ENCODE peak calls at places on chromosome 6, in six cellular contexts. V is mucosa of descending colon; H is CD8-positive, alpha-beta memory T cell; Q is aorta; U is CD8-positive, alpha-beta T cell; F is H9. N is an unnamed sample.

GRCh38 chr6:6885521-6886088 is 222.2 kb upstream of the RREB1 start:
- DNase-seq in V (peak; percentile 79), F (no peak), U (no peak), Q (peak; percentile 86), H (no peak), N (no peak)

GRCh38 chr6:3138341-3138740 is 19.0 kb downstream of the TUBB2A start:
- DNase-seq in U (no peak), Q (no peak), H (no peak), F (no peak), V (no peak), N (no peak)

GRCh38 chr6:82298012-82298411 is 50.5 kb upstream of the IBTK start:
- DNase-seq in H (no peak), F (no peak), U (no peak), Q (no peak), V (no peak), N (no peak)

GRCh38 chr6:36052092-36052491 is 24.5 kb downstream of the MAPK14 start:
- DNase-seq in H (no peak), V (no peak), F (no peak), Q (no peak), U (no peak), N (no peak)

GRCh38 chr6:30258204-30258603 is 45.0 kb upstream of the TRIM26 start:
- DNase-seq in Q (no peak), V (no peak), F (no peak), H (no peak), U (no peak), N (no peak)

GRCh38 chr6:119842191-119842590 is 492.6 kb upstream of the MAN1A1 start:
- DNase-seq in Q (no peak), F (no peak), V (peak; percentile 25), U (no peak), H (no peak), N (no peak)

GRCh38 chr6:33416386-33417126 is 1.4 kb downstream of the CUTA start:
- DNase-seq in F (no peak), H (no peak), Q (no peak), V (no peak), U (no peak), N (peak; percentile 54)

GRCh38 chr6:42505377-42505702 is 53.6 kb upstream of the TRERF1 start:
- DNase-seq in U (no peak), H (no peak), Q (no peak), F (no peak), V (no peak), N (no peak)

GRCh38 chr6:100202417-100203194 is 208.6 kb upstream of the MCHR2 start:
- DNase-seq in V (no peak), H (no peak), Q (no peak), U (no peak), F (no peak), N (no peak)

GRCh38 chr6:157469378-157469777 is 88.4 kb downstream of the ZDHHC14 start:
- DNase-seq in V (no peak), F (peak; percentile 28), U (no peak), H (no peak), Q (no peak), N (no peak)

GRCh38 chr6:158445426-158446085 is 114.3 kb upstream of the TMEM181 start:
- DNase-seq in H (no peak), V (no peak), U (no peak), Q (no peak), F (no peak), N (no peak)

GRCh38 chr6:30322527-30323501 is 3.9 kb upstream of the TRIM39 start:
- DNase-seq in Q (no peak), H (no peak), V (no peak), U (no peak), F (no peak), N (no peak)

GRCh38 chr6:51930602-51931001 is 156.8 kb downstream of the PKHD1 start:
- DNase-seq in V (no peak), U (no peak), F (no peak), H (no peak), Q (no peak), N (no peak)

GRCh38 chr6:31422587-31422986 is 19.2 kb downstream of the MICA start:
- DNase-seq in V (no peak), F (no peak), Q (no peak), H (no peak), U (no peak), N (no peak)

GRCh38 chr6:139846538-139847321 is 472.3 kb upstream of the CITED2 start:
- DNase-seq in F (peak; percentile 41), H (no peak), U (no peak), V (no peak), Q (peak; percentile 39), N (no peak)

GRCh38 chr6:41277644-41278043 is 8.8 kb downstream of the TREM1 start:
- DNase-seq in F (no peak), Q (peak; percentile 59), H (no peak), V (no peak), U (no peak), N (no peak)

DNA sequence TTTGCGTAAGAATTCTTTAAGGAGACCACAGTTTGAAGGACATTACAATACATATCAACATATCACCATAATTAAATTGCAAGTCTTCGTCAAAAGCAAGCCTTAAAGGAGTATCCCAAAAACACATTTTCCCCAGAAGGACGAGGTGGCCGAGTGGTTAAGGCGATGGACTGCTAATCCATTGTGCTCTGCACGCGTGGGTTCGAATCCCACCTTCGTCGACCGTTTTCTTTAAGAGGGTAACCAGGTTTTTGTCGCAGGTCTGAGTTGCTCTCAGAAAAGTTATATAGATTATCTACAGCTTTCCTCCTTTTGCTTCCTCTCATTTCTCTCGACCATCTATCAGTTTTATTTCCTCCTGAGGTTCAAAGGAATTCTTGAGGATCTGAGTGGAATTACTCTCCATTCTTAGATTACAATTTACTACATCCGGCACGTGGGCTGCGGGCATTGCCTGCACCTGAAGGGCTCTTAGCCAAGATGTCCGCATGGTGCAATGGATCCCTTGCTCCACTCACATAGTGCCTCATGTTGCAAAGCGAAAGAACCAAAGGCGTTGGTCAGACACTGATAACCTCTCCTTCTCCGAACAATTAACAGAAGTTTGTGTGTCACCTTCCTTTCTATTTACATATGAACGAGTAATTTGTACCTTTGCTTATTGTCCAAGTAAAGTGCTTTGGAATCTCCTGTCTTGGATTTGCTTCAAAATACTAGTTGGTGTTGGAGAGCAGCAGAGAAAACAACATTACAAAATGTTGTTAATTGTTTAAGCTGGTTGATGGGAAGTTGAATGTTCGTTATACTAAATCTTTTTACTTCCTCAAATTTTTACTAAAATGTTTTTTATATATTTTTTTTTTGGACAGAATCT is 14.0 kb downstream of the POM121L2 start:
- DNase-seq in H (no peak), V (no peak), Q (no peak), F (peak; percentile 76), U (no peak), N (no peak)
- H3K9me3 ChIP-seq in H (peaks cover 8% of the 10 kb centered on the region), V (no peaks in the 10 kb centered on the region), Q (peaks cover 5% of the 10 kb centered on the region), F (no peaks in the 10 kb centered on the region), U (peaks cover 3% of the 10 kb centered on the region), N (no peaks in the 10 kb centered on the region)

DNA sequence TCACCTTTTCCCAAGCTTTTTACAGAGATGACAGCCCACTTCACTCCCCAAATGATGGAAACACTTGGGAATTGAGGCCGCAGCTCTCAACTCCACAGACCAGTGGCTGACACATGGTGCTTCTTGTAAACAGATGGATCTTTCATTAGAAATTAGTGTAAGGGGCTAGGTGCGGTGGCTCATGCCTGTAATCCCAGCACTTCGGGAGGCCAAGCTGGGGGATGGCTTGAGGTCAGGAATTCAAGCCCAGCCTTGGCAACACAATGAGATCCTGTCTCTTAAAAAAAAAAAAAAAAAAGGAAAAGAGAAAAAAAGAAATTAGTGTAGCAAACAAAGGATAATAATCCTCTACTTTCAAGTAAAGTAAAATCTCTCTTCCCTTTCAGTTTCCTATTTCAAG is 15.7 kb downstream of the GJA10 start:
- DNase-seq in F (no peak), Q (no peak), U (no peak), H (no peak), V (no peak), N (no peak)
- H3K9me3 ChIP-seq in F (no peaks in the 10 kb centered on the region), Q (no peaks in the 10 kb centered on the region), U (no peaks in the 10 kb centered on the region), H (no peaks in the 10 kb centered on the region), V (no peaks in the 10 kb centered on the region), N (no peaks in the 10 kb centered on the region)

GRCh38 chr6:57329933-57330332 is 12.5 kb downstream of the PRIM2 start:
- DNase-seq in F (no peak), U (no peak), H (no peak), V (no peak), Q (no peak), N (no peak)

GRCh38 chr6:57327311-57327710 is 9.9 kb downstream of the PRIM2 start:
- DNase-seq in V (no peak), F (no peak), Q (no peak), U (no peak), H (no peak), N (no peak)

GRCh38 chr6:57324538-57324937 is 7.1 kb downstream of the PRIM2 start:
- DNase-seq in H (no peak), F (no peak), V (no peak), U (no peak), Q (no peak), N (peak; percentile 23)

DNA sequence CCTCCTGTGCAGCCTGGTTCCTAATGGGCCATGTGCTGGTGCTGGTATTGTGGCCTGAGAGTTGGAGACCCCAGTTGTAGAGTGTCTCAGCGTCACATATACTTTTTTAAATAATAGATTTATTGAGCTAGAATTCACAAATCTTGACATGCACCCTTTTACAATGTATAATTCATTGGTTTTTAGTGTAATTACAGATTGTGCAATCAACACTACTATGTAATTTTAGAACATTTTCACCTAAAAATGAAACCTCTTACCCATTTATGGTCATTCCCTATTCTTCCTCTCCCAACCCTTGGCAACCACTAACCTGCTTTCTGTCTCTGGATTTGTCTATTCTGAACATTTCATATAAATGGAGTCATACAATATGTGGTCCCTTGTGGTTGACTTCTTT is 10.6 kb downstream of the PRIM2 start:
- DNase-seq in Q (no peak), F (no peak), V (no peak), U (no peak), H (no peak), N (no peak)
- H3K9me3 ChIP-seq in Q (peaks cover 3% of the 10 kb centered on the region), F (peaks cover 13% of the 10 kb centered on the region), V (peaks cover 21% of the 10 kb centered on the region), U (peaks cover 5% of the 10 kb centered on the region), H (no peaks in the 10 kb centered on the region), N (no peaks in the 10 kb centered on the region)

GRCh38 chr6:159494633-159495023 is 198.4 kb downstream of the SOD2 start:
- DNase-seq in V (no peak), Q (no peak), F (no peak), U (no peak), H (no peak), N (no peak)
- H3K9me3 ChIP-seq in V (no peaks in the 10 kb centered on the region), Q (no peaks in the 10 kb centered on the region), F (no peaks in the 10 kb centered on the region), U (no peaks in the 10 kb centered on the region), H (no peaks in the 10 kb centered on the region), N (no peaks in the 10 kb centered on the region)